ENCODE peak calls at places on chromosomes 12 and 14, in ten cellular contexts. Y, K, A, N, V, P, F, M, Z and T are unnamed samples.

GRCh38 chr12:119089668-119090013 is 89.1 kb upstream of the HSPB8 start:
- DNase-seq in V (no peak), Z (no peak), N (no peak), P (no peak), M (no peak), F (no peak), A (no peak), K (no peak), Y (no peak), T (no peak)

GRCh38 chr12:102567031-102567985 is 86.9 kb upstream of the IGF1 start:
- DNase-seq in Z (peak), A (peak), Y (peak), K (no peak), N (no peak), V (no peak), P (peak), F (no peak), M (peak), T (peak)

GRCh38 chr12:51358496-51358895 is 12.0 kb upstream of the CELA1 start:
- DNase-seq in Y (no peak), K (no peak), A (no peak), Z (no peak), M (no peak), F (no peak), N (no peak), P (peak), V (no peak), T (no peak)

GRCh38 chr12:42283739-42284138 is 42.2 kb downstream of the ZCRB1 start:
- DNase-seq in A (no peak), Z (no peak), P (no peak), M (no peak), F (no peak), Y (no peak), V (no peak), N (no peak), K (no peak), T (no peak)

GRCh38 chr14:70555890-70556289 is 21.1 kb upstream of the ADAM20 start:
- DNase-seq in M (no peak), K (peak), A (no peak), Z (peak), P (no peak), N (peak), V (no peak), Y (peak), F (no peak), T (no peak)

GRCh38 chr12:107331471-107331870 is 238.1 kb upstream of the CRY1 start:
- DNase-seq in K (no peak), F (no peak), P (no peak), M (no peak), N (no peak), V (no peak), Z (no peak), Y (no peak), A (no peak), T (no peak)

GRCh38 chr14:51780741-51781140 is 79.7 kb upstream of the GNG2 start:
- DNase-seq in F (peak), M (no peak), P (no peak), Z (no peak), Y (peak), V (no peak), N (no peak), K (no peak), A (no peak), T (no peak)

GRCh38 chr12:16946691-16947090 is 340.7 kb upstream of the LMO3 start:
- DNase-seq in F (no peak), V (no peak), M (no peak), P (no peak), N (no peak), Z (no peak), Y (no peak), K (no peak), A (no peak), T (no peak)

GRCh38 chr12:74849801-74850200 is 312.2 kb downstream of the ATXN7L3B start:
- DNase-seq in Y (no peak), Z (no peak), F (no peak), N (no peak), M (no peak), P (no peak), A (no peak), V (no peak), K (no peak), T (peak)

GRCh38 chr12:34405286-34406227 is 383.3 kb downstream of the ALG10 start:
- DNase-seq in F (no peak), K (no peak), N (no peak), Y (no peak), A (no peak), M (no peak), V (no peak), P (no peak), Z (no peak), T (no peak)

GRCh38 chr14:68471029-68471963 is 321.6 kb downstream of the ZFP36L1 start:
- DNase-seq in P (no peak), M (no peak), A (no peak), N (no peak), Y (no peak), F (peak), V (no peak), K (peak), Z (no peak), T (no peak)

GRCh38 chr12:108297424-108297823 is 41.7 kb downstream of the CMKLR1 start:
- DNase-seq in A (no peak), N (no peak), M (no peak), P (no peak), Y (no peak), V (no peak), Z (no peak), K (no peak), F (no peak), T (no peak)

GRCh38 chr14:70907996-70908917 is 998 bp downstream of the PCNX1 start:
- DNase-seq in A (no peak), Z (no peak), N (peak), F (peak), Y (peak), M (peak), V (peak), P (peak), K (peak), T (no peak)

GRCh38 chr14:51653096-51653814 is 1.5 kb downstream of the FRMD6 start:
- DNase-seq in P (no peak), K (no peak), V (no peak), F (peak), Y (peak), Z (peak), M (peak), N (peak), A (no peak), T (peak)

DNA sequence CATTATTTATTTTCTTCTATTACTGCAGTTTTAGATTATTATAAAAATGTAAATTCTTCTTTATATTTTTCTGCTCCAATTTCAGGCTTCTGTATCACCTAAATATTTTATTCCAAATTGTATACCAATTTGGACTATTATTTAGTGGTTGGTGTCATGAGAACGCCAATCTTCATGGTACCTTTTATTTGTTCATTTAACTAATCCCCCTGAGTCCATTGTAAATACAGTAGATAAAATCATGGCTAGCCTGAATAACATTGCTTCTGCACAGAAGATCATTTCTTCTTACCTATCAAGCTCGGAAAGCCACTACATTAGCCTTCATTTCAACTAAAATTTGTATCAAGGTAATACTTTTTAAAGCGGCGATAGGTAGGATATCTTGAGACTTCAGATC is at the start of gene OR6C75:
- DNase-seq in N (no peak), A (no peak), Z (no peak), Y (no peak), K (no peak), V (no peak), M (no peak), F (no peak), P (no peak), T (no peak)
- TF ChIP-seq CTCF in N (no peak), A (no peak), Z (no peak), Y (no peak), K (no peak), V (no peak), M (no peak), F (no peak), P (no peak), T (no peak)

GRCh38 chr12:132618683-132619043 is at the start of gene P2RX2:
- DNase-seq in Y (no peak), N (no peak), F (peak), Z (no peak), M (no peak), K (no peak), V (no peak), A (no peak), P (no peak), T (no peak)
- H3K4me3 ChIP-seq in Y (no peak), N (no peak), F (peak), Z (no peak), M (no peak), K (no peak), V (peak), A (no peak), P (peak), T (no peak)

GRCh38 chr12:84502180-84502857 is 410.3 kb downstream of the SLC6A15 start:
- DNase-seq in Z (no peak), A (no peak), V (no peak), F (no peak), K (no peak), Y (no peak), M (no peak), N (no peak), P (no peak), T (no peak)

GRCh38 chr12:84492381-84492883 is 420.2 kb downstream of the SLC6A15 start:
- DNase-seq in K (no peak), F (no peak), N (no peak), V (no peak), Z (no peak), Y (no peak), A (no peak), M (no peak), P (no peak), T (no peak)

GRCh38 chr12:84502907-84503787 is 409.5 kb downstream of the SLC6A15 start:
- DNase-seq in Y (peak), V (peak), Z (no peak), K (peak), N (peak), F (peak), M (peak), A (peak), P (peak), T (no peak)

DNA sequence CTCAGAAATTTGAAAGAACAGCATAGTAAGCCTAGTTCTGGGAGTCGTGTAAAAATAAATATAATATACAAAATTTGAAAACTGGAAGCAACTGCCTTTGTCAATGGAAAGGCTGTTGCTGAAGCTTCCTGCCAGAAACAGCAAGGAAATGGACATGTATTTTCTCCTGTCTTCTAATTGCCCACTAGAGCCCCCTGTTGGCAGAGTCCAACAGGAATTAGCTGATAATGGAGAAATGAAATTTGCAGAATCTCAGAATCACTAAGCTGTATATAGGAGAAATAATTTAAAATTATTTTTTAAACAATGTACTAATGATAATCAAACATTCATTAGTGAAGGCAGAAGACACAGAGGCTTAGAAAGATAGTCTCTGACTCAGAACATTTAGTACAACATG is 414.8 kb downstream of the SLC6A15 start:
- DNase-seq in Z (no peak), P (no peak), A (no peak), M (no peak), F (peak), N (no peak), Y (peak), K (no peak), V (no peak), T (no peak)
- TF ChIP-seq CTCF in Z (peak), P (peak), A (peak), M (peak), F (peak), N (peak), Y (no peak), K (no peak), V (no peak), T (peak)

GRCh38 chr12:27382126-27382795 is 49.6 kb downstream of the BMAL2 start:
- DNase-seq in F (no peak), Z (peak), P (no peak), V (no peak), Y (no peak), N (no peak), K (no peak), M (peak), A (no peak), T (peak)
- H3K4me3 ChIP-seq in F (no peak), Z (no peak), P (no peak), V (no peak), Y (no peak), N (no peak), K (no peak), M (no peak), A (no peak), T (no peak)

GRCh38 chr12:19964549-19964948 is 403.8 kb upstream of the PDE3A start:
- DNase-seq in V (no peak), Z (no peak), A (no peak), P (no peak), N (no peak), K (no peak), F (no peak), Y (peak), M (peak), T (no peak)
- TF ChIP-seq CTCF in V (no peak), Z (no peak), A (no peak), P (no peak), N (no peak), K (no peak), F (no peak), Y (no peak), M (no peak), T (no peak)

DNA sequence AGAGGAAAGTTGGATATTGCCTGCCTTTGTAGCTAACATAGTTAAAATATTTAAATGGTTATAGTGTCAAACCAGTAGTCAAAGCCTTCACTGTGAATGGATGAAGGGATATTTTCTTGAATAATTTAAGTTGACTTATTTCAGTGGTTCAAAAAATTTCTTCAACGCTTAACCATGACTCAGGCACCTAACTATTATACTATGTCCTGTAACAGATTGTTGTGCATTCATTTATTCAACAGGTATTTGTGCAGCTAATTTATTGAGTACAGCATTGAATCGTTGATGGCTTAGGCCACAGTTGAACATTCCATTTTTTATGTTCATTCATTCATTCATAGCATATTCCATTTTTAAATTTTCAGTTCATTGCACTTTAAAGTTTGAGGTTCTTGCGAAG is 9.2 kb downstream of the HIF1A start:
- DNase-seq in A (no peak), Y (peak), Z (no peak), N (no peak), K (no peak), V (no peak), P (no peak), F (no peak), M (peak), T (no peak)
- H3K4me3 ChIP-seq in A (peak), Y (peak), Z (no peak), N (no peak), K (no peak), V (no peak), P (no peak), F (no peak), M (no peak), T (peak)